ENCODE peak calls at places on chromosomes 13 and 19, in five cellular contexts. R, O, X, Z and T are unnamed samples.
A peak's percentile ranks its signal among the peaks of the same experiment; 100 is the strongest.

GRCh38 chr13:93217701-93218100 is 8.9 kb upstream of the GPC6 start:
- DNase-seq in X (no peak), Z (no peak), R (no peak), O (no peak), T (no peak)

GRCh38 chr19:31178833-31179470 is 170.3 kb downstream of the TSHZ3 start:
- DNase-seq in X (no peak), R (no peak), Z (no peak), O (no peak), T (no peak)

GRCh38 chr19:8245869-8246835 is 37.0 kb downstream of the CERS4 start:
- DNase-seq in X (no peak), Z (no peak), R (no peak), O (no peak), T (no peak)

GRCh38 chr19:1081301-1082164 is 13.6 kb downstream of the POLR2E start:
- DNase-seq in Z (no peak), X (no peak), R (no peak), O (no peak), T (peak; percentile 66)

GRCh38 chr13:109145631-109146030 is 516.2 kb downstream of the MYO16 start:
- DNase-seq in X (peak; percentile 26), Z (no peak), R (peak; percentile 74), O (peak; percentile 59), T (peak; percentile 81)

GRCh38 chr19:48290923-48291700 is 21.2 kb downstream of the ZNF114 start:
- DNase-seq in R (peak; percentile 83), X (peak; percentile 55), Z (peak; percentile 4), O (peak; percentile 81), T (peak; percentile 86)

GRCh38 chr19:2127758-2128157 is 23.6 kb downstream of the AP3D1 start:
- DNase-seq in X (no peak), Z (no peak), O (no peak), R (no peak), T (no peak)

GRCh38 chr19:35557539-35558399 is 5.7 kb downstream of the ATP4A start:
- DNase-seq in X (peak; percentile 71), R (peak; percentile 42), Z (no peak), O (peak; percentile 65), T (peak; percentile 78)

GRCh38 chr19:38780443-38780842 is 7.1 kb upstream of the LGALS7 start:
- DNase-seq in R (no peak), Z (no peak), X (no peak), O (no peak), T (no peak)

GRCh38 chr19:48746738-48747575 is at the start of gene IZUMO1:
- DNase-seq in Z (no peak), O (peak; percentile 72), X (peak; percentile 77), R (peak; percentile 93), T (peak; percentile 91)

GRCh38 chr19:58154287-58154678 is 3.7 kb upstream of the ZNF329 start:
- DNase-seq in R (peak; percentile 64), X (peak; percentile 5), Z (no peak), O (peak; percentile 24), T (peak; percentile 58)

GRCh38 chr19:5534787-5535586 is 32.8 kb downstream of the TINCR start:
- DNase-seq in Z (no peak), O (no peak), X (peak; percentile 27), R (no peak), T (no peak)

GRCh38 chr19:33227242-33227650 is 1.6 kb upstream of the SLC7A10 start:
- DNase-seq in Z (no peak), X (no peak), O (no peak), R (peak; percentile 44), T (no peak)

GRCh38 chr19:41691268-41691970 is 3.3 kb upstream of the CEACAM7 start:
- DNase-seq in X (peak; percentile 45), Z (no peak), O (peak; percentile 70), R (peak; percentile 8), T (no peak)

GRCh38 chr13:109870281-109871017 is 84.1 kb upstream of the IRS2 start:
- DNase-seq in X (no peak), Z (no peak), O (no peak), R (peak; percentile 1), T (no peak)

GRCh38 chr13:110338441-110339101 is 31.5 kb downstream of the COL4A2 start:
- DNase-seq in O (no peak), R (peak; percentile 98), Z (no peak), X (no peak), T (no peak)

GRCh38 chr13:76917096-76917495 is 30.9 kb upstream of the KCTD12 start:
- DNase-seq in Z (no peak), R (peak; percentile 65), X (no peak), O (no peak), T (no peak)

GRCh38 chr13:98144501-98145350 is 1.8 kb downstream of the FARP1 start:
- DNase-seq in Z (no peak), O (peak; percentile 34), X (no peak), R (peak; percentile 87), T (peak; percentile 49)

GRCh38 chr19:12603714-12604113 is 6.9 kb downstream of the ZNF490 start:
- DNase-seq in Z (no peak), R (peak; percentile 50), O (no peak), X (peak; percentile 86), T (no peak)

GRCh38 chr19:6983448-6983847 is 37.8 kb downstream of the MBD3L2B start:
- DNase-seq in R (no peak), X (no peak), Z (no peak), O (no peak), T (no peak)

GRCh38 chr13:30143671-30144400 is 163.5 kb downstream of the KATNAL1 start:
- DNase-seq in O (no peak), R (peak; percentile 74), X (peak; percentile 62), Z (no peak), T (peak; percentile 21)

GRCh38 chr13:91314888-91315287 is 32.6 kb upstream of the MIR17HG start:
- DNase-seq in O (no peak), Z (no peak), X (no peak), R (no peak), T (no peak)